ENCODE peak calls at places on chromosomes 4 and X, in ten cellular contexts. G, D, N, H, Q, F, X, U, W and O are unnamed samples.

GRCh38 chrX:119605398-119605738 is 856 bp downstream of the NKRF start:
- DNase-seq in Q (peak; percentile 39), F (peak; percentile 3), W (no peak), D (no peak), X (no peak), U (no peak), H (no peak), N (peak; percentile 46), G (peak; percentile 4), O (peak; percentile 48)

GRCh38 chr4:163395758-163396157 is 52.1 kb downstream of the NPY5R start:
- DNase-seq in N (no peak), X (no peak), D (no peak), Q (no peak), F (peak; percentile 15), W (no peak), H (no peak), G (peak; percentile 5), U (peak; percentile 54), O (no peak)

GRCh38 chrX:46325312-46325877 is 219.8 kb downstream of the ZNF674 start:
- DNase-seq in D (peak; percentile 52), W (no peak), F (peak; percentile 67), G (peak; percentile 92), X (no peak), U (no peak), Q (no peak), N (no peak), H (no peak), O (no peak)

GRCh38 chrX:154698630-154699248 is 45.4 kb upstream of the CTAG2 start:
- DNase-seq in Q (no peak), H (peak; percentile 20), N (no peak), F (no peak), U (no peak), W (no peak), X (no peak), D (no peak), G (no peak), O (no peak)

GRCh38 chrX:103773445-103773844 is 3.2 kb upstream of the PLP1 start:
- DNase-seq in D (no peak), G (no peak), W (no peak), F (no peak), N (no peak), U (no peak), H (no peak), X (no peak), Q (no peak), O (no peak)

GRCh38 chr4:109739547-109739946 is 9.7 kb upstream of the PLA2G12A start:
- DNase-seq in Q (no peak), D (peak; percentile 47), H (no peak), U (no peak), W (no peak), G (peak; percentile 19), X (no peak), F (peak; percentile 17), N (no peak), O (no peak)

GRCh38 chrX:110182362-110182761 is 135.5 kb downstream of the AMMECR1 start:
- DNase-seq in W (no peak), N (no peak), D (peak; percentile 43), H (no peak), F (peak; percentile 49), U (no peak), X (no peak), Q (no peak), G (peak; percentile 66), O (no peak)

GRCh38 chr4:185657699-185658098 is 122.4 kb upstream of the PDLIM3 start:
- DNase-seq in D (no peak), N (no peak), W (no peak), X (no peak), G (no peak), H (no peak), Q (no peak), F (no peak), U (no peak), O (no peak)

GRCh38 chrX:107000013-107000515 is at the start of gene MORC4:
- DNase-seq in W (peak; percentile 93), N (peak; percentile 74), Q (peak; percentile 83), G (peak; percentile 88), U (peak; percentile 80), H (peak; percentile 37), F (peak; percentile 71), X (peak; percentile 80), D (peak; percentile 81), O (peak; percentile 51)

GRCh38 chrX:56564182-56564885 is 907 bp downstream of the UBQLN2 start:
- DNase-seq in G (peak; percentile 73), D (peak; percentile 49), W (no peak), F (peak; percentile 61), X (peak; percentile 39), H (no peak), N (peak; percentile 37), Q (peak; percentile 36), U (peak; percentile 22), O (peak; percentile 0)

GRCh38 chr4:54016504-54016903 is 47.9 kb downstream of the CHIC2 start:
- DNase-seq in H (no peak), X (peak; percentile 90), F (no peak), G (no peak), D (no peak), W (no peak), Q (no peak), U (no peak), N (no peak), O (no peak)

GRCh38 chr4:664713-665231 is 9.3 kb downstream of the ATP5ME start:
- DNase-seq in D (no peak), U (no peak), Q (peak; percentile 28), G (no peak), F (no peak), N (no peak), H (no peak), X (no peak), W (peak; percentile 55), O (no peak)

GRCh38 chr4:102871772-102872171 is 3.0 kb downstream of the CISD2 start:
- DNase-seq in G (no peak), U (peak; percentile 19), W (no peak), F (peak; percentile 29), Q (no peak), X (no peak), N (no peak), H (no peak), D (no peak), O (no peak)

GRCh38 chr4:165580379-165580905 is 201.6 kb downstream of the CPE start:
- DNase-seq in N (no peak), W (no peak), X (no peak), F (peak; percentile 90), H (no peak), Q (no peak), U (no peak), G (peak; percentile 100), D (no peak), O (no peak)

GRCh38 chr4:24836843-24837242 is 41.5 kb downstream of the SOD3 start:
- DNase-seq in X (no peak), U (no peak), G (no peak), F (no peak), H (no peak), Q (no peak), D (no peak), W (peak; percentile 75), N (no peak), O (no peak)

DNA sequence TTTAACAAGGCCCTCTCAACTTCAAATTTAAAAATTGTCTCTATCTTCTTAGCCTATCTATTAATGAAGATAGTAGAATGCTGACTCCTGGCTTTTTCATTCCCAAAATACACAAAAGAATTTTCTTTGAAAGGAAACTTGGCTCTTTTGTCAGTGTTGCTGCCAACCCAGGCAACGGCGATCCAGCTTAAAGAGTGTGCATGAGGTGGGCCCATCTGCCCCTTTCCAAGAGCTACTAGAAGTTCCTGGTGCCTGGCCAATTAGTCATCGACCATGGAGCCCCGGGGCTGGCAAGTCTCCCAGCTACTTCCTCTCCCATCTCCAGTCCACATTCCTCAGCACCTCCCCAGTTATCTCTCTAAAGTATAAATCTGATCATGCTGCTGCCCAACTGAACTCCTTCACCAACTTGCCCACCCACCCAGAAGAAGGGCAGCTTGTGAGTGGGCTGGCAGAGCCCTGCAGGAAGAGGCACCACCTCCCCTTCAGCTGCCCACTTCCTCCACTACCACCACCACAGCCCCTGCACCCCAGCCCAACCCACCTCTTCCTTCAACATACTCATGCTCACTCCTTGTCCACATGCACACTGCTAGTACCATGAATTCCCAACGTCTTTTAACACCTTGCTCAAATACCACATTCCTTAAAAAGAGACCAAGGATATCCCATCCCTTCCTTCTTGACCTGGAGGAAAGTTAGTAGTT is 158.2 kb upstream of the MAP3K15 start:
- DNase-seq in G (peak; percentile 80), Q (peak; percentile 74), N (no peak), D (peak; percentile 95), X (no peak), F (peak; percentile 91), H (no peak), U (no peak), W (peak; percentile 83), O (no peak)
- H3K27ac ChIP-seq in G (peak overlapping the region; percentile 68), Q (no peak overlapping the region), N (no peak overlapping the region), D (peak overlapping the region; percentile 44), X (no peak overlapping the region), F (peak overlapping the region; percentile 67), H (no peak overlapping the region), U (no peak overlapping the region), W (no peak overlapping the region), O (no peak overlapping the region)

GRCh38 chr4:152464030-152464823 is 71.7 kb downstream of the FBXW7 start:
- DNase-seq in D (no peak), N (no peak), U (no peak), H (no peak), W (no peak), G (no peak), Q (no peak), F (no peak), X (peak; percentile 60), O (no peak)
- H3K4me1 ChIP-seq in D (peaks cover 3% of the 10 kb centered on the region), N (peaks cover 5% of the 10 kb centered on the region), U (peaks cover 38% of the 10 kb centered on the region), H (no peaks in the 10 kb centered on the region), W (no peaks in the 10 kb centered on the region), G (no peaks in the 10 kb centered on the region), Q (no peaks in the 10 kb centered on the region), F (peaks cover 3% of the 10 kb centered on the region), X (peaks cover 55% of the 10 kb centered on the region), O (peaks cover 22% of the 10 kb centered on the region)

GRCh38 chr4:172356002-172356401 is 542.8 kb downstream of the GALNTL6 start:
- DNase-seq in G (no peak), N (no peak), X (no peak), H (no peak), F (no peak), W (no peak), U (no peak), D (no peak), Q (no peak), O (no peak)
- H3K27ac ChIP-seq in G (no peak overlapping the region), N (no peak overlapping the region), X (no peak overlapping the region), H (no peak overlapping the region), F (no peak overlapping the region), W (no peak overlapping the region), U (no peak overlapping the region), D (no peak overlapping the region), Q (no peak overlapping the region), O (no peak overlapping the region)

GRCh38 chr4:7777017-7777710 is 162.5 kb downstream of the AFAP1 start:
- DNase-seq in X (no peak), Q (peak; percentile 19), D (no peak), G (no peak), U (no peak), F (no peak), W (peak; percentile 43), H (no peak), N (no peak), O (no peak)
- H3K4me1 ChIP-seq in X (no peaks in the 10 kb centered on the region), Q (peaks cover 21% of the 10 kb centered on the region), D (peaks cover 22% of the 10 kb centered on the region), G (no peaks in the 10 kb centered on the region), U (no peaks in the 10 kb centered on the region), F (peaks cover 10% of the 10 kb centered on the region), W (peaks cover 3% of the 10 kb centered on the region), H (no peaks in the 10 kb centered on the region), N (no peaks in the 10 kb centered on the region), O (peaks cover 10% of the 10 kb centered on the region)

GRCh38 chr4:8390604-8391003 is 49.9 kb downstream of the ACOX3 start:
- DNase-seq in D (no peak), X (no peak), Q (no peak), N (no peak), U (no peak), H (no peak), F (no peak), G (no peak), W (no peak), O (no peak)
- H3K27ac ChIP-seq in D (no peak overlapping the region), X (peak overlapping the region; percentile 79), Q (no peak overlapping the region), N (no peak overlapping the region), U (no peak overlapping the region), H (no peak overlapping the region), F (no peak overlapping the region), G (no peak overlapping the region), W (no peak overlapping the region), O (no peak overlapping the region)